ENCODE peak calls at places on chromosomes 7 and 10, in nine cellular contexts. O, I, Q, B, D, G, E, P and R are unnamed samples.

GRCh38 chr7:156177396-156178055 is 365.3 kb upstream of the SHH start:
- DNase-seq in O (no peak), I (no peak), Q (no peak), B (no peak), D (no peak), G (no peak), E (no peak), P (no peak), R (no peak)

GRCh38 chr7:47581442-47581820 is 480 bp downstream of the TNS3 start:
- DNase-seq in O (peak), I (peak), Q (no peak), B (no peak), D (no peak), G (no peak), E (no peak), P (no peak), R (no peak)

GRCh38 chr7:36309301-36309700 is 80.4 kb upstream of the ANLN start:
- DNase-seq in O (peak), I (no peak), Q (no peak), B (no peak), D (no peak), G (no peak), E (no peak), P (no peak), R (peak)

GRCh38 chr10:91953600-91954140 is 30.1 kb downstream of the BTAF1 start:
- DNase-seq in O (no peak), I (no peak), Q (no peak), B (no peak), D (no peak), G (no peak), E (no peak), P (no peak), R (no peak)

GRCh38 chr10:35546824-35547225 is 58.3 kb upstream of the GJD4 start:
- DNase-seq in O (no peak), I (no peak), Q (peak), B (no peak), D (peak), G (no peak), E (no peak), P (no peak), R (no peak)

GRCh38 chr10:132303361-132304115 is 4.2 kb downstream of the STK32C start:
- DNase-seq in O (no peak), I (no peak), Q (no peak), B (peak), D (no peak), G (no peak), E (peak), P (no peak), R (no peak)

GRCh38 chr7:99618726-99619125 is 2.0 kb downstream of the ZSCAN25 start:
- DNase-seq in O (no peak), I (no peak), Q (peak), B (no peak), D (peak), G (no peak), E (no peak), P (no peak), R (no peak)

GRCh38 chr7:117220836-117221235 is 102.0 kb downstream of the WNT2 start:
- DNase-seq in O (no peak), I (no peak), Q (no peak), B (no peak), D (no peak), G (no peak), E (no peak), P (no peak), R (no peak)

GRCh38 chr10:114151486-114151885 is 22.5 kb downstream of the CCDC186 start:
- DNase-seq in O (no peak), I (no peak), Q (peak), B (no peak), D (peak), G (no peak), E (no peak), P (no peak), R (no peak)

GRCh38 chr7:3754488-3755365 is 453.7 kb downstream of the SDK1 start:
- DNase-seq in O (no peak), I (peak), Q (peak), B (no peak), D (no peak), G (no peak), E (peak), P (no peak), R (no peak)

GRCh38 chr7:103988468-103989199 is 824 bp downstream of the RELN start:
- DNase-seq in O (no peak), I (no peak), Q (no peak), B (no peak), D (no peak), G (no peak), E (no peak), P (no peak), R (no peak)

GRCh38 chr10:129391464-129391863 is 75.6 kb upstream of the MGMT start:
- DNase-seq in O (no peak), I (no peak), Q (no peak), B (no peak), D (no peak), G (no peak), E (no peak), P (no peak), R (no peak)

GRCh38 chr7:46463170-46463569 is 542.1 kb upstream of the IGFBP3 start:
- DNase-seq in O (no peak), I (no peak), Q (no peak), B (no peak), D (no peak), G (no peak), E (no peak), P (no peak), R (no peak)

GRCh38 chr7:98470131-98470985 is 69.5 kb upstream of the BAIAP2L1 start:
- DNase-seq in O (peak), I (no peak), Q (no peak), B (no peak), D (peak), G (peak), E (no peak), P (no peak), R (peak)

DNA sequence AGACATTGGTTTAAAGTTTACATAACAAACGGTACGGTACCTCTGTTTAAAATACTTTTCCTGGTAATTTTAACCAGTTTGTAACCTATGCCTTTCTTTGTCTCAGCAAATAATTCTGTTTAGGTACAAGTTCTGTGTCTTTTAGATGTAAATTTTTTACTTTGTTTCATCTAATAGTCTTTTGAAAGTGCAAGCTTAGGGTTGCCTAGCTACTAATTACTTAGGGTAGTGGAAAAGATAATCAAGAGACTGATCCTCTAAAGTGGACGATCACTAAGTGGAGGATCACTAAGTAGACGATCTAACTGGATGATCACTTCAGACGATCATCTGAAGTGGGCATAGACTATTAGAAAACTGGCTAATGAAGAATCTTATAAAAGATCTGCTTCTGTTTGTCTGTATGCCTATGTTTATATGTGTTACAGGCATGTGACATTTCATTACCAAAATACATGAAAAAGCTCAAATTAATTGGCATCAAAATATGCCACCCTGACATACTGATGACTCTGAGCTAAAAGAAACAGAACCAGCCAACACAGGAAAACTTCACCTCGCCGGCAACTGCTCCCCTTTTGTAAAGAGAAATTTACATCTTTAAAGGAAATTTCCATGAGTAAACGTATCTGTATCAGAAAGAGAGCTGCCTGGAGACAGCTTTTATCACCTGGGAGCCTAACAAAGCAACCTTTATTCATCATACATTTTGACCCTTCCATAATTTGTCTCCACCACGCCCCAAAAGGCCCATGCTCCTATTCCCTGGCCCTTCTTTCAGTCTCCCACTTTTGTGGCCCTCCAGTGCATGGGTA is 15.9 kb upstream of the FKBP9 start:
- DNase-seq in O (no peak), I (no peak), Q (no peak), B (no peak), D (no peak), G (no peak), E (no peak), P (no peak), R (no peak)
- H3K27ac ChIP-seq in O (peak), I (peak), Q (peak), B (peak), D (peak), G (peak), E (peak), P (peak), R (peak)

GRCh38 chr7:80133361-80134104 is 1.1 kb upstream of the GNAI1 start:
- DNase-seq in O (no peak), I (no peak), Q (peak), B (no peak), D (no peak), G (no peak), E (no peak), P (no peak), R (no peak)
- TF ChIP-seq CTCF in O (no peak), I (no peak), Q (peak), B (peak), D (no peak), G (no peak), E (peak), P (no peak), R (no peak)

DNA sequence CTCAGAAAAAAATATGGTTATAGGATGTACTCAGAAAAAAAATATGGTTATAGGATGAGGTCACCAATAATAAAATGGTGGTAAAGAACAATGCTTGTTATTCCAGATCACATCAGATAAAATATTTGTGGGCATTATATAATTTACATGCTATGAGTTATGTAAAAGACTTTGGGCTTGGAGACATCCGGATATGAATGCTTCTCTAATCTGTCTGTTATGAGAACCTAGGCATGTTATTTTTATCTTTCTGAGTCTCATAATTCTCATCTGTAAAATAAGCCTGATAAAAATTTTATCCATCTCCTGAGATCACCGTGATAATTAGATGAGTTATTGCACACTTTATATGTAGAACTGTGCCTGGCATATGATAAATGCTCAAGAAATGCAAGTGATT is 37.8 kb downstream of the DKK1 start:
- DNase-seq in O (no peak), I (no peak), Q (peak), B (no peak), D (no peak), G (no peak), E (no peak), P (no peak), R (no peak)
- TF ChIP-seq POLR2A in O (no peak), I (no peak), Q (no peak), B (no peak), D (no peak), G (no peak), E (no peak), P (no peak), R (no peak)

GRCh38 chr10:47403401-47404318 is 19.6 kb upstream of the ZNF488 start:
- DNase-seq in O (no peak), I (no peak), Q (peak), B (peak), D (no peak), G (no peak), E (no peak), P (no peak), R (peak)
- H3K27ac ChIP-seq in O (no peak), I (no peak), Q (peak), B (no peak), D (peak), G (no peak), E (no peak), P (no peak), R (peak)

GRCh38 chr10:48523820-48524758 is 80.8 kb downstream of the ARHGAP22 start:
- DNase-seq in O (no peak), I (peak), Q (no peak), B (no peak), D (peak), G (no peak), E (peak), P (no peak), R (no peak)
- TF ChIP-seq CTCF in O (no peak), I (no peak), Q (peak), B (no peak), D (peak), G (no peak), E (peak), P (no peak), R (peak)

DNA sequence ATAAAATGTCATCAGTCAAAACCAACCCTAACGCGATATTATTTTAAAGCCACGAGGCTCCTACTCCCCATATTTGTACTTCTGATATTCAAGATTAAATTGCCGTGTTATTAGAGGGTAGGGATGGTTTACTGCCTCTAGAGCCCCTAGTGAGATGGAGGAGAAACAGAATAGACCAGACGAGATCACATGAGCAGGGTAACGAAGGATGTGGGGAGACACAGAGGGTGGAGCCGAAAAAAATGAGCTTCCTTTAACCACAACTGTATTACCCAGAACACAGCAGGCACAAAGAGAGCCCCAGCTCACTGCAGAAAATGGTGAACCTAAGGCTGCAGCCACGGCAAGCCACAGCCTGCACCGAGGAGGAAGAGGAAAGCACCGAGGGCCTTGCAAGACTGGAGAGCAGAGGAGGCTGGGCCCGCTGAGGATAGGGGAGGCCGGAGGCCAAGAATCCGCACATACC is 14.3 kb downstream of the ZC3HAV1 start:
- DNase-seq in O (no peak), I (no peak), Q (no peak), B (no peak), D (no peak), G (peak), E (no peak), P (no peak), R (no peak)
- TF ChIP-seq POLR2A in O (no peak), I (no peak), Q (no peak), B (no peak), D (no peak), G (no peak), E (no peak), P (no peak), R (no peak)